ENCODE peak calls at places on chromosomes 13 and 19, in nine cellular contexts. L, O, H, J, M, R, B, V and A are unnamed samples.

GRCh38 chr13:37295573-37295972 is 190.1 kb upstream of the CSNK1A1L start:
- DNase-seq in R (no peak), M (no peak), H (no peak), J (no peak), B (no peak), L (no peak), V (no peak), O (no peak), A (no peak)

GRCh38 chr19:57888107-57888493 is 737 bp downstream of the ZNF814 start:
- DNase-seq in B (no peak), R (no peak), M (no peak), J (peak), H (peak), O (no peak), V (no peak), L (no peak), A (peak)

GRCh38 chr13:71290963-71291937 is 575.8 kb downstream of the DACH1 start:
- DNase-seq in L (no peak), B (no peak), M (peak), V (no peak), O (no peak), R (peak), H (peak), J (peak), A (no peak)

GRCh38 chr19:12939292-12939606 is 840 bp downstream of the CALR start:
- DNase-seq in H (peak), M (peak), V (no peak), L (no peak), O (peak), B (no peak), R (peak), J (peak), A (no peak)

GRCh38 chr19:8074501-8074900 is 21.9 kb downstream of the CCL25 start:
- DNase-seq in L (no peak), J (no peak), M (no peak), O (no peak), B (peak), H (no peak), R (no peak), V (no peak), A (no peak)

GRCh38 chr19:5392476-5392875 is 51.9 kb upstream of the PTPRS start:
- DNase-seq in J (no peak), R (no peak), V (no peak), M (no peak), H (no peak), B (peak), O (no peak), L (no peak), A (no peak)

GRCh38 chr13:20945952-20946383 is 43.4 kb upstream of the XPO4 start:
- DNase-seq in O (peak), J (no peak), M (no peak), B (peak), H (peak), V (no peak), R (no peak), L (no peak), A (peak)

GRCh38 chr19:10823690-10824089 is 12.3 kb downstream of the TMED1 start:
- DNase-seq in R (no peak), J (no peak), O (no peak), L (no peak), M (no peak), B (no peak), V (no peak), H (no peak), A (no peak)

GRCh38 chr19:313169-313987 is 22.2 kb upstream of the PLPP2 start:
- DNase-seq in R (no peak), V (no peak), L (no peak), O (no peak), M (no peak), B (no peak), H (no peak), J (no peak), A (no peak)

GRCh38 chr19:40103600-40103999 is 12.9 kb upstream of the ZNF780A start:
- DNase-seq in M (no peak), H (no peak), V (no peak), B (no peak), R (no peak), L (no peak), O (no peak), J (no peak), A (no peak)

GRCh38 chr19:43809762-43810696 is 7.8 kb upstream of the LYPD5 start:
- DNase-seq in H (peak), V (peak), R (peak), M (peak), L (peak), O (peak), J (peak), B (peak), A (peak)

GRCh38 chr13:78430166-78430791 is 173.1 kb downstream of the POU4F1 start:
- DNase-seq in R (no peak), M (no peak), L (no peak), J (no peak), B (no peak), O (peak), H (no peak), V (no peak), A (peak)

GRCh38 chr13:78428646-78429045 is 174.7 kb downstream of the POU4F1 start:
- DNase-seq in H (no peak), L (no peak), B (no peak), M (no peak), R (no peak), O (no peak), V (no peak), J (no peak), A (no peak)

GRCh38 chr13:78436311-78436710 is 167.0 kb downstream of the POU4F1 start:
- DNase-seq in L (no peak), J (no peak), V (no peak), R (no peak), M (no peak), H (no peak), B (no peak), O (no peak), A (no peak)

GRCh38 chr13:78430811-78431210 is 172.5 kb downstream of the POU4F1 start:
- DNase-seq in H (no peak), M (no peak), J (no peak), O (no peak), B (no peak), L (no peak), R (no peak), V (no peak), A (no peak)

DNA sequence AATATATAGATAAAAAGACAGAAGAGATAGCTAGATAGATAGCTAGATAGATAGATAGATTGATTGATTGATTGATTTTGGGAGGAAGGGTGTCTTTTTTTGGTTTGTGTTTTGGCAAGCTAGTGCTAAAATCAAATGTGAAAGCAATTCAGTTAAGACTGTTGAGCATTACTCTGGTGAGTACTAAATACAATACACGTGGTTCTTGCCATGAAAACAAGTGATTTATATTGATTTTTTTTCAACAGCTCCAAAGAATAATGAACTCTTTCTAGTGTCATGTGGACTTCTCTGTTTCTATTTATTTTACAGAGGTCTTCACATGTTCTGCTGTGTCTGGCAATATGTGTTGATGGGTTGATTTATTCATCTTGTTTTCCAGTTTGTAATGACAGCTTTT is 172.0 kb downstream of the POU4F1 start:
- DNase-seq in M (no peak), H (no peak), V (no peak), J (no peak), O (no peak), B (no peak), R (no peak), L (no peak), A (no peak)
- H2AFZ ChIP-seq in M (no peak), H (no peak), V (no peak), J (no peak), O (no peak), B (no peak), R (no peak), L (no peak), A (no peak)

GRCh38 chr13:33119022-33119735 is 103.0 kb downstream of the KL start:
- DNase-seq in O (no peak), L (no peak), B (no peak), M (no peak), H (peak), R (no peak), V (no peak), J (no peak), A (peak)
- H3K4me3 ChIP-seq in O (no peak), L (no peak), B (no peak), M (peak), H (no peak), R (no peak), V (no peak), J (no peak), A (no peak)

GRCh38 chr19:38739440-38740251 is 4.6 kb downstream of the CAPN12 start:
- DNase-seq in O (no peak), J (no peak), L (no peak), V (no peak), H (no peak), B (peak), M (no peak), R (no peak), A (no peak)
- TF ChIP-seq EZH2phosphoT487 in O (no peak), J (no peak), L (no peak), V (no peak), H (no peak), B (no peak), M (no peak), R (no peak), A (no peak)

DNA sequence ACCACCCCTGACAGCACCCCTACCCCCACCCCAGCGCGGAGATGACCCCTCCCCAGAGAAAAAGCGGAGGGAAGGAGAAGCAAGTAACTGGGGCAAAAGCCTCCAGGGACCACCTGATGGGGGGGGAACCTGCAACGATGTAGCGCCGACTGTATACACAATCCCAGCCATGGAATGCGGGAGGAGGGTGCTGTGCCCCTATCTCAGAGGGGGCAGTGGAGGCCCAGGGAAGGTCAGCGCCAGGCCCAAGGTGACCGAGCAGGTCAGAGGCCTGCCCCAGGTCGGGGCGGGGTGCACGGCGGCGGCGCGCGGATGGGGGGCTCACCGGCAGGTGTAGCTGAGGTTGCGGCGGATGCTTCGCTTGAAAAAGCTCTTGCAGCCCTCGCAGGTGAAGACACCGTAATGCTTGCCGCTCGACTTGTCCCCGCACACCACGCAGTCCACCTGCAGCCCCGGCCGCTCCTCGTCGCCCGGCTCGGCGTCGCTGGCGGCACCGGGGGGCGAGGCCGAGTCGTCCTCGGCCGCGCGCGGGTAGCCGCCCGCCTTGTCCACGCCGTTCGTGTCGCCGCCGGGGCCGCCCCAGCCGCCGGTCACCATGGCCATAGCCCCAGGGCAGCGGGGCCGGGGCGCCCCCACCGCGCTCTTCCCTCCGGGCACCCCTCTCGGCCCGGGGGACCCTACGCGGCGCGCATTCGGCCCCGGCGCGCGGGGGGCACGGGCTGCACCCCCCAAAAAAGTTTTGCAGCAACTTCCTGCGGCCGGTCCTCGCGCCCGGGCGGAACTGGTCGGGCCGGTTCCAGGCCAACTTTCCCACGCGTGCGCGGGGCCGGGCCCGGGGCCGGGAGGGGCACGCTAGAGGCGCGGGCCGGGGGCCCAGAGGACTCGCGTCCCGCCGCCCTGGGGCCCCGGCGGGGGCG is 843 bp downstream of the NR2F6 start:
- DNase-seq in B (peak), J (peak), V (no peak), H (peak), M (no peak), R (no peak), O (peak), L (peak), A (peak)
- H2AFZ ChIP-seq in B (peak), J (no peak), V (no peak), H (peak), M (peak), R (no peak), O (no peak), L (no peak), A (no peak)

GRCh38 chr19:4379383-4380253 is 20.7 kb downstream of the SH3GL1 start:
- DNase-seq in V (no peak), H (peak), R (no peak), O (no peak), B (peak), M (peak), L (no peak), J (peak), A (no peak)
- H3K4me3 ChIP-seq in V (no peak), H (no peak), R (no peak), O (no peak), B (no peak), M (no peak), L (no peak), J (peak), A (no peak)

DNA sequence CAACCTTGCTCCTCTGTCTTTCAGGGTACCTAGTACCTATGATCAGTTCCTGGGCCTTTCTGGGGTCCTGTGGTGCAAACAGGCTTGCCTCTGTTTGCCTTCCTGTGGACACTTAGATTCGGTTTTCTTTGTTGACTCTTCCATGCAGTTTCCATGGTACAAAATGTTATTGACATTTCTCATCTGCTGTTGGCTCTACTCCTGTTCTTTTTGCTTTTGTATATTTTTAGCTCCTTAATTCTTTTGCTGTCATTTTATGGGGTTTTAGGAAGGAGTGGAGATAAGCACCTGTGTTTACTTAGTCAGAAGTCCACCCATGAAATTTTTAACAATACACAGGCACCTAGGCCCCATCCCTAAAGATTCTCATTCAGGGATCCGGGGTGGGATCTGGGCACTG is 20.5 kb upstream of the CNMD start:
- DNase-seq in L (no peak), R (no peak), M (no peak), O (no peak), J (no peak), B (no peak), H (no peak), V (no peak), A (no peak)
- TF ChIP-seq EZH2phosphoT487 in L (no peak), R (no peak), M (no peak), O (no peak), J (no peak), B (no peak), H (no peak), V (no peak), A (no peak)